ENCODE peak calls at places on chromosomes 11 and 22, in four cellular contexts. One of them, this sample, is unnamed.

GRCh38 chr22:37749831-37750595 is 53.2 kb downstream of the TRIOBP start:
- DNase-seq in SK-N-SH: no peak
- DNase-seq in K562: no peak
- DNase-seq in HCT116: no peak
- DNase-seq in this sample: peak; percentile 28

GRCh38 chr11:44726278-44727113 is at the start of gene TSPAN18:
- DNase-seq in SK-N-SH: peak; percentile 88
- DNase-seq in K562: peak; percentile 49
- DNase-seq in HCT116: no peak
- DNase-seq in this sample: no peak

GRCh38 chr11:20353829-20354434 is 9.6 kb upstream of the HTATIP2 start:
- DNase-seq in SK-N-SH: peak; percentile 67
- DNase-seq in K562: peak; percentile 53
- DNase-seq in HCT116: peak; percentile 45
- DNase-seq in this sample: peak; percentile 46

GRCh38 chr11:41201156-41201555 is 258.3 kb downstream of the LRRC4C start:
- DNase-seq in SK-N-SH: peak; percentile 16
- DNase-seq in K562: peak; percentile 5
- DNase-seq in HCT116: no peak
- DNase-seq in this sample: peak; percentile 21

GRCh38 chr22:42368379-42369249 is 63.6 kb downstream of the NFAM1 start:
- DNase-seq in SK-N-SH: no peak
- DNase-seq in K562: no peak
- DNase-seq in HCT116: no peak
- DNase-seq in this sample: no peak

GRCh38 chr22:30947821-30948454 is 20.6 kb downstream of the MORC2 start:
- DNase-seq in SK-N-SH: peak; percentile 38
- DNase-seq in K562: no peak
- DNase-seq in HCT116: peak; percentile 16
- DNase-seq in this sample: peak; percentile 26

GRCh38 chr11:128905345-128906184 is 14.4 kb downstream of the KCNJ5 start:
- DNase-seq in SK-N-SH: peak; percentile 86
- DNase-seq in K562: peak; percentile 58
- DNase-seq in HCT116: peak; percentile 46
- DNase-seq in this sample: no peak

GRCh38 chr11:62694455-62695167 is 5.3 kb upstream of the LRRN4CL start:
- DNase-seq in SK-N-SH: peak; percentile 81
- DNase-seq in K562: peak; percentile 76
- DNase-seq in HCT116: peak; percentile 72
- DNase-seq in this sample: peak; percentile 70

GRCh38 chr11:79274636-79275315 is 166.1 kb downstream of the TENM4 start:
- DNase-seq in SK-N-SH: no peak
- DNase-seq in K562: no peak
- DNase-seq in HCT116: no peak
- DNase-seq in this sample: no peak

GRCh38 chr11:82756765-82757650 is 23.3 kb upstream of the FAM181B start:
- DNase-seq in SK-N-SH: no peak
- DNase-seq in K562: no peak
- DNase-seq in HCT116: no peak
- DNase-seq in this sample: no peak

GRCh38 chr11:45930031-45930794 is 7.8 kb downstream of the LARGE2 start:
- DNase-seq in SK-N-SH: peak; percentile 39
- DNase-seq in K562: no peak
- DNase-seq in HCT116: no peak
- DNase-seq in this sample: no peak

GRCh38 chr11:79081441-79082124 is 359.2 kb downstream of the TENM4 start:
- DNase-seq in SK-N-SH: no peak
- DNase-seq in K562: no peak
- DNase-seq in HCT116: no peak
- DNase-seq in this sample: no peak

GRCh38 chr11:17767301-17767885 is 32.8 kb downstream of the KCNC1 start:
- DNase-seq in SK-N-SH: no peak
- DNase-seq in K562: no peak
- DNase-seq in HCT116: no peak
- DNase-seq in this sample: no peak

GRCh38 chr11:65439331-65440181 is 17.0 kb downstream of the NEAT1 start:
- DNase-seq in SK-N-SH: no peak
- DNase-seq in K562: no peak
- DNase-seq in HCT116: no peak
- DNase-seq in this sample: no peak

GRCh38 chr22:46891382-46891951 is 129.0 kb downstream of the TBC1D22A start:
- DNase-seq in SK-N-SH: peak; percentile 84
- DNase-seq in K562: no peak
- DNase-seq in HCT116: no peak
- DNase-seq in this sample: no peak

GRCh38 chr22:43053176-43053575 is 36.0 kb downstream of the TTLL1 start:
- DNase-seq in SK-N-SH: peak; percentile 31
- DNase-seq in K562: no peak
- DNase-seq in HCT116: no peak
- DNase-seq in this sample: no peak

GRCh38 chr11:79285756-79286155 is 155.1 kb downstream of the TENM4 start:
- DNase-seq in SK-N-SH: no peak
- DNase-seq in K562: no peak
- DNase-seq in HCT116: no peak
- DNase-seq in this sample: no peak

GRCh38 chr11:118785362-118785761 is 5.6 kb downstream of the DDX6 start:
- DNase-seq in SK-N-SH: no peak
- DNase-seq in K562: no peak
- DNase-seq in HCT116: no peak
- DNase-seq in this sample: no peak

GRCh38 chr11:18853086-18853720 is 61.6 kb upstream of the PTPN5 start:
- DNase-seq in SK-N-SH: peak; percentile 21
- DNase-seq in K562: no peak
- DNase-seq in HCT116: peak; percentile 21
- DNase-seq in this sample: peak; percentile 36

GRCh38 chr11:64787526-64788320 is 9.4 kb upstream of the SF1 start:
- DNase-seq in SK-N-SH: peak; percentile 82
- DNase-seq in K562: peak; percentile 79
- DNase-seq in HCT116: no peak
- DNase-seq in this sample: peak; percentile 41

GRCh38 chr22:29253561-29254282 is 14.1 kb downstream of the RHBDD3 start:
- DNase-seq in SK-N-SH: peak; percentile 9
- DNase-seq in K562: peak; percentile 3
- DNase-seq in HCT116: no peak
- DNase-seq in this sample: no peak

GRCh38 chr11:123450593-123450992 is 20.5 kb downstream of the GRAMD1B start:
- DNase-seq in SK-N-SH: no peak
- DNase-seq in K562: no peak
- DNase-seq in HCT116: no peak
- DNase-seq in this sample: no peak

GRCh38 chr11:45663486-45664375 is 1.7 kb downstream of the CHST1 start:
- DNase-seq in SK-N-SH: no peak
- DNase-seq in K562: no peak
- DNase-seq in HCT116: no peak
- DNase-seq in this sample: no peak

GRCh38 chr11:88801484-88802123 is 264.2 kb downstream of the GRM5 start:
- DNase-seq in SK-N-SH: no peak
- DNase-seq in K562: no peak
- DNase-seq in HCT116: no peak
- DNase-seq in this sample: no peak

GRCh38 chr11:47616726-47617416 is 22.7 kb upstream of the C1QTNF4 start:
- DNase-seq in SK-N-SH: no peak
- DNase-seq in K562: peak; percentile 55
- DNase-seq in HCT116: peak; percentile 21
- DNase-seq in this sample: peak; percentile 58

GRCh38 chr11:34468209-34468841 is 29.6 kb downstream of the CAT start:
- DNase-seq in SK-N-SH: peak; percentile 18
- DNase-seq in K562: peak; percentile 40
- DNase-seq in HCT116: peak; percentile 28
- DNase-seq in this sample: peak; percentile 30

GRCh38 chr11:32266611-32267010 is 168.7 kb downstream of the WT1 start:
- DNase-seq in SK-N-SH: no peak
- DNase-seq in K562: no peak
- DNase-seq in HCT116: no peak
- DNase-seq in this sample: no peak

GRCh38 chr11:110381214-110381613 is 48.5 kb upstream of the FDX1 start:
- DNase-seq in SK-N-SH: no peak
- DNase-seq in K562: no peak
- DNase-seq in HCT116: no peak
- DNase-seq in this sample: no peak

GRCh38 chr11:42764936-42765335 is 546.9 kb upstream of the API5 start:
- DNase-seq in SK-N-SH: no peak
- DNase-seq in K562: no peak
- DNase-seq in HCT116: no peak
- DNase-seq in this sample: no peak

DNA sequence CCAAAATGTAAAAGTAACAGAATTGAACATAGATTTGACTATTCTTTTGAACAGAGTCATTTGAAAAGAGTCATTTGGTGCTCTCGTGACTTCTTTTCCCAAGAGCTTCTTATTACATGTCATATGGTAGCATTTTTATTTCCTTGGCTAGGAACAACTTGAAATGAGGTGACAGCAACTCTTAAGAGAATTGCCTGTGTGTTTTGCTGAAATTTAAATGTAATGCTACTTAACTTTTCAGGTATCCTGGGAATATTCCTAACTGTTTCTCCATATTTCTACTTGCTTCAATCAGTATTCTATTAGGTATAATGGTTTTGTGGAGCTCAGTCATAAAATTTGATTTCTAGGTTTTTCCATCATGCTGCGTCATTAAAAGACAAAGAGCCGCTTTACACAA is 700.7 kb downstream of the LUZP2 start:
- DNase-seq in SK-N-SH: no peak
- DNase-seq in K562: no peak
- DNase-seq in HCT116: no peak
- DNase-seq in this sample: no peak
- TF ChIP-seq REST in SK-N-SH: no peak
- TF ChIP-seq REST in K562: no peak
- TF ChIP-seq REST in HCT116: no peak
- TF ChIP-seq REST in this sample: no peak

DNA sequence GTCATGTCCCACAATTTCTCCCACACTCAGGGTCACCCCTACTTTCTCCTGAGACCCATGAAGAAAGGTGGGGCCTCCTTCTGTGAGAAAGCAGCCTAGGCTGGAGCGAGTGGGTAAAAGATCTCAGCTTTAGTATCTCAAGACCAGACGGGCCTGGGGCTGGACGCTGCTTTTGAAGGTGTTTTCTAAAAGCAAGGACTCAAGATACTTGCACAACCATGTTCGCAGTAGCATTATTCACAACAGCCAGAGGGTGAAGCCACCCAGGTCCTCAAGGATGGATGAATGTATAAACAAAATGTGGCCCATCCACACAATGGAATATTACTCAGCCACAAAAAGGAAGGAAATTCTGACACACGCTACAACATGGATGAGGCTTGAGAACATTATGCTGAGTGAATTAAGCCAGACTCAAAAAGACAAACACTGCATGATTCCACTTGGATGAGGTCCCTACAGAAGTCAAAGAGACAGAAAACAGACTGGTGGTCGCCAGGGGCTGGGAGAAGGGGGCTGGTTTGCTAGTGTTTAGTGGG is 10.6 kb downstream of the SHANK2 start:
- DNase-seq in SK-N-SH: no peak
- DNase-seq in K562: no peak
- DNase-seq in HCT116: no peak
- DNase-seq in this sample: no peak
- TF ChIP-seq ELF1 in SK-N-SH: no peak
- TF ChIP-seq ELF1 in K562: no peak
- TF ChIP-seq ELF1 in HCT116: no peak
- TF ChIP-seq ELF1 in this sample: no peak

DNA sequence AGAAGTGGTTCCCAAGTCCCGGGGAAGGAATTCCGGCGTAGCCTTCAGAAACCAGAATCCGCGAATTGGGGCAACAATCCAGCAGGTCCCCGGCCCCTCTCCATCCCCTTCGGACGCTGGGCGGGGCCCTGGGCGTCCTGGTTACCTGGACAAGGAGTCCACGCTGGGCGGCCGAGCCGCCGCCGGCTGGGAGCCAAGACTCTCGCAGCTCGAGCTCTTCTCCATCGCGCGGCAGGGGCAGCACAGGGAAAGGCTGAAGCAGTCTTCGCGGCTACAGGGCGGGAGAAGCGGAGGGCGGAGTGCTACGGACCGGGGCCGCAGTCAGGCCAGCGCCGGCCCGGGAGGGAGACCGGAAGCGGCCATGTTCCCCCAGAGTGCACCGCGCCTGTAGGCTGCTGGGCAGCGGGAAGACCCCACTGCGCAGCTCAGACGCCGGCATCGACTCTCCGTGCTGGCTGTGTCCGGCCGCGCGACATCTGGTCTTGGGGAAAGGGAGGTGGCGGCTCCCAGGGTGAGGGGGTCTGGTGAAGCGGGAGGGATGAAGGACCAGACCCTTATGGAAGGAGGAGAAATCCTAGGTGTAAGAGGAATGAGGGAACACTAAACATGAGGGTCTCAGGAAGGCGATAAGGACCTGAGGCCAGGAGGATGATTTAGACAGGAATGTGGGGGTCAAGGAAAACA is at the start of gene MTMR2:
- DNase-seq in SK-N-SH: peak; percentile 90
- DNase-seq in K562: peak; percentile 81
- DNase-seq in HCT116: peak; percentile 31
- DNase-seq in this sample: peak; percentile 57
- TF ChIP-seq REST in SK-N-SH: no peak
- TF ChIP-seq REST in K562: peak; percentile 34
- TF ChIP-seq REST in HCT116: no peak
- TF ChIP-seq REST in this sample: no peak

GRCh38 chr22:25159028-25159427 is 40.6 kb upstream of the CRYBB3 start:
- DNase-seq in SK-N-SH: no peak
- DNase-seq in K562: no peak
- DNase-seq in HCT116: no peak
- DNase-seq in this sample: no peak

GRCh38 chr22:25149014-25149413 is 50.6 kb upstream of the CRYBB3 start:
- DNase-seq in SK-N-SH: no peak
- DNase-seq in K562: no peak
- DNase-seq in HCT116: no peak
- DNase-seq in this sample: no peak

GRCh38 chr22:25154686-25154999 is 45.0 kb upstream of the CRYBB3 start:
- DNase-seq in SK-N-SH: no peak
- DNase-seq in K562: no peak
- DNase-seq in HCT116: no peak
- DNase-seq in this sample: no peak

GRCh38 chr22:25156736-25157135 is 42.9 kb upstream of the CRYBB3 start:
- DNase-seq in SK-N-SH: no peak
- DNase-seq in K562: no peak
- DNase-seq in HCT116: no peak
- DNase-seq in this sample: no peak

GRCh38 chr22:25153961-25154685 is 45.5 kb upstream of the CRYBB3 start:
- DNase-seq in SK-N-SH: peak; percentile 57
- DNase-seq in K562: no peak
- DNase-seq in HCT116: no peak
- DNase-seq in this sample: peak; percentile 36
- TF ChIP-seq ELF1 in SK-N-SH: no peak
- TF ChIP-seq ELF1 in K562: no peak
- TF ChIP-seq ELF1 in HCT116: no peak
- TF ChIP-seq ELF1 in this sample: no peak

GRCh38 chr22:26619510-26619909 is 1.7 kb upstream of the CRYBB1 start:
- DNase-seq in SK-N-SH: no peak
- DNase-seq in K562: peak; percentile 16
- DNase-seq in HCT116: no peak
- DNase-seq in this sample: no peak
- TF ChIP-seq REST in SK-N-SH: no peak
- TF ChIP-seq REST in K562: no peak
- TF ChIP-seq REST in HCT116: no peak
- TF ChIP-seq REST in this sample: no peak

This sample was measured in HepG2.